ENCODE peak calls at places on chromosomes 13 and 19, in five cellular contexts. One of them, this sample, is unnamed.
A peak's percentile ranks its signal among the peaks of the same experiment; 100 is the strongest.

GRCh38 chr13:80048802-80049201 is 292.1 kb downstream of the SPRY2 start:
- DNase-seq in omental fat pad: peak; percentile 63
- DNase-seq in islet precursor cell: peak; percentile 93
- DNase-seq in ascending aorta: peak; percentile 90
- DNase-seq in tibial nerve: peak; percentile 70
- DNase-seq in this sample: peak; percentile 50

GRCh38 chr13:61927648-61928047 is 512.0 kb upstream of the PCDH20 start:
- DNase-seq in omental fat pad: no peak
- DNase-seq in islet precursor cell: no peak
- DNase-seq in ascending aorta: no peak
- DNase-seq in tibial nerve: no peak
- DNase-seq in this sample: no peak

GRCh38 chr19:14476663-14477401 is 1.7 kb upstream of the PTGER1 start:
- DNase-seq in omental fat pad: no peak
- DNase-seq in islet precursor cell: peak; percentile 62
- DNase-seq in ascending aorta: no peak
- DNase-seq in tibial nerve: no peak
- DNase-seq in this sample: peak; percentile 27

GRCh38 chr19:30638889-30639288 is 266.7 kb downstream of the ZNF536 start:
- DNase-seq in omental fat pad: no peak
- DNase-seq in islet precursor cell: no peak
- DNase-seq in ascending aorta: no peak
- DNase-seq in tibial nerve: no peak
- DNase-seq in this sample: no peak

GRCh38 chr19:41367848-41368301 is 3.9 kb upstream of the B9D2 start:
- DNase-seq in omental fat pad: no peak
- DNase-seq in islet precursor cell: no peak
- DNase-seq in ascending aorta: no peak
- DNase-seq in tibial nerve: no peak
- DNase-seq in this sample: no peak

GRCh38 chr19:17469092-17469370 is 1.3 kb upstream of the SLC27A1 start:
- DNase-seq in omental fat pad: no peak
- DNase-seq in islet precursor cell: no peak
- DNase-seq in ascending aorta: no peak
- DNase-seq in tibial nerve: no peak
- DNase-seq in this sample: no peak

GRCh38 chr13:21822029-21822428 is 151.2 kb downstream of the FGF9 start:
- DNase-seq in omental fat pad: no peak
- DNase-seq in islet precursor cell: no peak
- DNase-seq in ascending aorta: no peak
- DNase-seq in tibial nerve: no peak
- DNase-seq in this sample: no peak

GRCh38 chr19:46963093-46963734 is 56.4 kb upstream of the NPAS1 start:
- DNase-seq in omental fat pad: no peak
- DNase-seq in islet precursor cell: no peak
- DNase-seq in ascending aorta: no peak
- DNase-seq in tibial nerve: no peak
- DNase-seq in this sample: peak; percentile 67

GRCh38 chr19:3380829-3381228 is 14.4 kb downstream of the NFIC start:
- DNase-seq in omental fat pad: no peak
- DNase-seq in islet precursor cell: no peak
- DNase-seq in ascending aorta: no peak
- DNase-seq in tibial nerve: no peak
- DNase-seq in this sample: no peak

GRCh38 chr19:7440188-7440975 is 48.5 kb downstream of the PEX11G start:
- DNase-seq in omental fat pad: no peak
- DNase-seq in islet precursor cell: no peak
- DNase-seq in ascending aorta: no peak
- DNase-seq in tibial nerve: no peak
- DNase-seq in this sample: no peak

GRCh38 chr19:30778961-30779690 is 406.9 kb downstream of the ZNF536 start:
- DNase-seq in omental fat pad: no peak
- DNase-seq in islet precursor cell: no peak
- DNase-seq in ascending aorta: no peak
- DNase-seq in tibial nerve: no peak
- DNase-seq in this sample: no peak

GRCh38 chr13:96662036-96662435 is 332.2 kb downstream of the OXGR1 start:
- DNase-seq in omental fat pad: no peak
- DNase-seq in islet precursor cell: no peak
- DNase-seq in ascending aorta: no peak
- DNase-seq in tibial nerve: no peak
- DNase-seq in this sample: no peak

GRCh38 chr19:44807162-44807561 is 1.7 kb upstream of the BCAM start:
- DNase-seq in omental fat pad: no peak
- DNase-seq in islet precursor cell: no peak
- DNase-seq in ascending aorta: no peak
- DNase-seq in tibial nerve: no peak
- DNase-seq in this sample: no peak

This sample was measured in T-helper 1 cell.